ENCODE peak calls at places on chromosomes 13 and 19, in seven cellular contexts. G is mesendoderm, W is neuronal stem cell, R is IMR-90, H is H1, Z is H9, S is mesenchymal stem cell. I is an unnamed sample.

GRCh38 chr19:53771133-53771532 is 53.0 kb downstream of the NLRP12 start:
- DNase-seq in G (peak), W (no peak), R (no peak), H (no peak), Z (peak), S (no peak), I (peak)

GRCh38 chr19:33393286-33394005 is 19.9 kb downstream of the CEBPG start:
- DNase-seq in G (no peak), W (no peak), R (no peak), H (no peak), Z (no peak), S (no peak), I (no peak)

GRCh38 chr19:46180701-46181385 is 32.8 kb downstream of the IGFL2 start:
- DNase-seq in G (no peak), W (no peak), R (peak), H (no peak), Z (no peak), S (no peak), I (no peak)

GRCh38 chr13:72151241-72151640 is 284.2 kb upstream of the DACH1 start:
- DNase-seq in G (no peak), W (no peak), R (no peak), H (no peak), Z (no peak), S (peak), I (no peak)

GRCh38 chr19:35750167-35750566 is 1.8 kb downstream of the LIN37 start:
- DNase-seq in G (no peak), W (no peak), R (no peak), H (no peak), Z (no peak), S (no peak), I (peak)

GRCh38 chr19:46393456-46394397 is 19.6 kb downstream of the CCDC8 start:
- DNase-seq in G (peak), W (no peak), R (no peak), H (no peak), Z (no peak), S (no peak), I (peak)

GRCh38 chr13:43258771-43259170 is 235.4 kb downstream of the DNAJC15 start:
- DNase-seq in G (no peak), W (no peak), R (no peak), H (no peak), Z (no peak), S (no peak), I (peak)

GRCh38 chr19:3852614-3853254 is 16.1 kb downstream of the ZFR2 start:
- DNase-seq in G (peak), W (no peak), R (peak), H (peak), Z (no peak), S (peak), I (no peak)

GRCh38 chr13:54150851-54151250 is 1122.2 kb downstream of the OLFM4 start:
- DNase-seq in G (no peak), W (no peak), R (no peak), H (no peak), Z (no peak), S (no peak), I (no peak)

GRCh38 chr19:55099557-55100506 is 17.6 kb downstream of the PPP1R12C start:
- DNase-seq in G (peak), W (no peak), R (no peak), H (peak), Z (peak), S (no peak), I (no peak)

GRCh38 chr13:44703371-44703770 is 127.2 kb upstream of the TSC22D1 start:
- DNase-seq in G (no peak), W (no peak), R (peak), H (no peak), Z (no peak), S (peak), I (no peak)

GRCh38 chr19:49689133-49690072 is at the start of gene ADM5:
- DNase-seq in G (peak), W (no peak), R (no peak), H (peak), Z (peak), S (no peak), I (peak)

GRCh38 chr19:15112385-15112784 is 5.2 kb downstream of the SYDE1 start:
- DNase-seq in G (peak), W (no peak), R (no peak), H (peak), Z (peak), S (no peak), I (no peak)

GRCh38 chr19:7657047-7657779 is 11.6 kb upstream of the RETN start:
- DNase-seq in G (no peak), W (no peak), R (no peak), H (no peak), Z (no peak), S (peak), I (peak)

GRCh38 chr13:54241719-54242118 is 1213.1 kb downstream of the OLFM4 start:
- DNase-seq in G (no peak), W (no peak), R (no peak), H (no peak), Z (no peak), S (no peak), I (no peak)

GRCh38 chr19:46809534-46810272 is 21.3 kb upstream of the SLC1A5 start:
- DNase-seq in G (no peak), W (no peak), R (no peak), H (no peak), Z (no peak), S (no peak), I (no peak)

GRCh38 chr13:23969672-23970071 is 72.4 kb upstream of the C1QTNF9B start:
- DNase-seq in G (peak), W (no peak), R (peak), H (no peak), Z (no peak), S (peak), I (peak)

GRCh38 chr13:73984949-73985691 is 149.1 kb downstream of the KLF12 start:
- DNase-seq in G (peak), W (no peak), R (no peak), H (no peak), Z (no peak), S (no peak), I (no peak)

GRCh38 chr19:43425567-43426392 is 11.1 kb downstream of the TEX101 start:
- DNase-seq in G (peak), W (no peak), R (peak), H (no peak), Z (no peak), S (no peak), I (no peak)

GRCh38 chr19:803686-804418 is 6.6 kb downstream of the PTBP1 start:
- DNase-seq in G (no peak), W (no peak), R (no peak), H (no peak), Z (peak), S (no peak), I (no peak)

GRCh38 chr19:17753976-17754375 is 2.7 kb downstream of the FCHO1 start:
- DNase-seq in G (no peak), W (no peak), R (no peak), H (no peak), Z (no peak), S (no peak), I (no peak)

GRCh38 chr19:16327911-16328823 is 3.5 kb downstream of the KLF2 start:
- DNase-seq in G (no peak), W (no peak), R (peak), H (no peak), Z (no peak), S (peak), I (peak)

GRCh38 chr13:74969419-74969818 is 512.5 kb downstream of the TBC1D4 start:
- DNase-seq in G (peak), W (no peak), R (no peak), H (no peak), Z (no peak), S (no peak), I (no peak)

GRCh38 chr19:7744199-7744786 is 3.0 kb downstream of the CD209 start:
- DNase-seq in G (no peak), W (no peak), R (no peak), H (no peak), Z (no peak), S (no peak), I (no peak)

GRCh38 chr19:45419396-45419795 is 4.3 kb downstream of the ERCC1 start:
- DNase-seq in G (no peak), W (no peak), R (no peak), H (no peak), Z (no peak), S (no peak), I (no peak)

GRCh38 chr19:850221-850978 is 1.7 kb upstream of the ELANE start:
- DNase-seq in G (peak), W (no peak), R (peak), H (no peak), Z (peak), S (peak), I (peak)

GRCh38 chr13:101529419-101529818 is 76.9 kb downstream of the ITGBL1 start:
- DNase-seq in G (peak), W (no peak), R (peak), H (no peak), Z (no peak), S (peak), I (no peak)

GRCh38 chr13:111597041-111598017 is 276.9 kb downstream of the TEX29 start:
- DNase-seq in G (no peak), W (no peak), R (no peak), H (no peak), Z (peak), S (no peak), I (no peak)

DNA sequence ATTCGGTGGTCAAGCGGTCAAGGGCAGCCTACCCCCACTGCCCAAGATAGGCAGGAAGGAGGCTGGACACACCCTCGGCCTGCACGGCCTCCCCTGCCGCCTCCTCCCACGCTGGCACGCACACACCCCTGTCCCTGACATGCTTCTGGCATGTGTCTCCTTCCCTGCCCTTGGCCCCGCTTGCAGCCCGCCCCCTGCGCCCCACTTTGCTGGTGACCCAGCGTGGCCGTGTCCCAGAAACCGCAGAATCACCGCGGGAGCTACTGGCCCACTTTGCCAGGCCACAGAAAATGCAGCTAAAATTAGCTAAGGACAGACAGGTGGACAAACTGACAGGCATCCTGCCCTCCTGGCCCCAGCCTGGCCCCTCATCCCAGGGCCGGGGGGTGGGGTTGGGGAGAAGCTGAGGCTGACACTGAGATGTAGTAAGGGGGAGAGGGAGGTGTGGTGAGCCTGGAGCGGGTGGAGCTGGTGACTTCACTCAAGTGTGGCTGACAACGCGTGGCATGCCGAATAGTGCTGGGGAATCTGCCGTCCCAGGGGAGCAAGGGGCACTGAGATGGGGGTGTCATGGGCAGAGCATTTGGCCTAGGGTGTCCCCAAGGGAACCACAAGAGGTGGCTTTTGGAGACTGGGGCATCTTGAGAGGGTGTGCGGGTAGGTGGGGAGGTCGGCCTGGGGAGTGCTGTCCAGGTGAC is 2.4 kb downstream of the SHANK1 start:
- DNase-seq in G (no peak), W (no peak), R (no peak), H (no peak), Z (no peak), S (no peak), I (no peak)
- H2AK5ac ChIP-seq in G (no peak), W (peak), R (no peak), H (peak), Z (no peak), S (no peak), I (no peak)

DNA sequence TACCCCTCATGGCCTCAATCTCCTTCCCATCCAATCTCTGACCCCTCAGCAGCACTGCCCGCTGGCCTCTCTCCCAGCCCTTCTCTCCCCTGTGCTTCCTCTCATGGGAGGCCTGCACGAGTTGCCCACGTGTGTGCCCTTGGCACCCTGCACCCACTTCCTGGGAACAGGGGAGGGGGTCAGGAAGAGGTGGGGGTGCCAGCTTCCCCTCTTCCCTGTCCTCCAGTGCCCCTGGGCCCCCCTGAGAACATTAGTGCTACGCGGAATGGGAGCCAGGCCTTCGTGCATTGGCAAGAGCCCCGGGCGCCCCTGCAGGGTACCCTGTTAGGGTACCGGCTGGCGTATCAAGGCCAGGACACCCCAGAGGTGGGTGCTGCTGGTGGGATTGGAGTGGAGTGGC is 19.2 kb downstream of the AXL start:
- DNase-seq in G (no peak), W (no peak), R (no peak), H (no peak), Z (no peak), S (no peak), I (no peak)
- H4K8ac ChIP-seq in G (no peak), W (no peak), R (no peak), H (no peak), Z (no peak), S (no peak), I (no peak)

GRCh38 chr19:40959338-40959737 is 31.7 kb upstream of the CYP2B6 start:
- DNase-seq in G (no peak), W (no peak), R (no peak), H (no peak), Z (no peak), S (no peak), I (no peak)
- H2AK5ac ChIP-seq in G (no peak), W (no peak), R (no peak), H (peak), Z (no peak), S (no peak), I (no peak)

DNA sequence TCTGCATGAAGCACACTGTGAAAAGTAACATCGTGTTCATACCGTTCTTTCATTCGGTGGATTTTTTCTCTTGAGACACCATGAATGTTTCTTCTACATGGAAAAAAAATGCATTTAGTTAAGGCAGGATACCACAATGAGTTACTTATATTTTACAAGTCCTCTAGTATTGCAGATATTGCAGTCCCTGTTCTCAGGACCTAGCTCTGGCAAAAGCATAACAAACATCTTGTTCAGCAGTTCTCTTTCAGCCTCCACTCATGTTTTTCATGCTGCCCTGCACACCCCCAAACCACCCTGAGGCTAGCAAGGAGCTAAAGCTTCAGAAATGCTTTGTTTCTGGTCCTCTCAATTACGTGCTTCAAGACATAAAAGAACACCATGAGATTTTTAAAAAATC is 24.8 kb downstream of the N4BP2L1 start:
- DNase-seq in G (no peak), W (no peak), R (no peak), H (no peak), Z (no peak), S (no peak), I (no peak)
- H4K8ac ChIP-seq in G (no peak), W (no peak), R (no peak), H (no peak), Z (no peak), S (no peak), I (no peak)